ENCODE peak calls at places on chromosomes 4 and X, in nine cellular contexts. H is body of pancreas, C is H54, E is stomach, T is GM12892, L is lower leg skin, D is gastrocnemius medialis, Q is right lobe of liver, F is heart left ventricle. P is an unnamed sample.

GRCh38 chrX:15203694-15204093 is 66.2 kb downstream of the ASB9 start:
- DNase-seq in H (no peak), C (no peak), E (no peak), T (no peak), L (no peak), D (no peak), Q (no peak), F (no peak), P (no peak)

GRCh38 chrX:53882331-53882730 is 161.9 kb downstream of the PHF8 start:
- DNase-seq in H (peak), C (peak), E (no peak), T (no peak), L (no peak), D (no peak), Q (no peak), F (no peak), P (no peak)

GRCh38 chr4:74598611-74599325 is 153.8 kb downstream of the AREG start:
- DNase-seq in H (no peak), C (no peak), E (no peak), T (no peak), L (no peak), D (no peak), Q (no peak), F (no peak), P (no peak)

GRCh38 chrX:131970347-131970746 is 52.8 kb upstream of the STK26 start:
- DNase-seq in H (no peak), C (no peak), E (no peak), T (no peak), L (no peak), D (no peak), Q (no peak), F (no peak), P (no peak)

GRCh38 chrX:151789179-151789800 is 54.7 kb downstream of the CNGA2 start:
- DNase-seq in H (no peak), C (peak), E (peak), T (no peak), L (no peak), D (peak), Q (no peak), F (peak), P (peak)

GRCh38 chr4:4763815-4764202 is 95.7 kb upstream of the MSX1 start:
- DNase-seq in H (no peak), C (no peak), E (no peak), T (no peak), L (no peak), D (no peak), Q (no peak), F (no peak), P (no peak)

GRCh38 chrX:136779346-136779781 is 1.4 kb downstream of the ARHGEF6 start:
- DNase-seq in H (no peak), C (no peak), E (no peak), T (no peak), L (no peak), D (no peak), Q (no peak), F (no peak), P (no peak)

GRCh38 chrX:24899391-24899790 is 116.4 kb downstream of the ARX start:
- DNase-seq in H (no peak), C (no peak), E (no peak), T (no peak), L (no peak), D (no peak), Q (no peak), F (no peak), P (no peak)

GRCh38 chr4:44145868-44146267 is 302.7 kb downstream of the KCTD8 start:
- DNase-seq in H (no peak), C (no peak), E (no peak), T (no peak), L (no peak), D (no peak), Q (no peak), F (no peak), P (no peak)

GRCh38 chr4:81499840-81500239 is 28.1 kb upstream of the RASGEF1B start:
- DNase-seq in H (no peak), C (no peak), E (no peak), T (no peak), L (no peak), D (no peak), Q (no peak), F (no peak), P (no peak)

GRCh38 chr4:67581208-67581857 is 22.8 kb downstream of the STAP1 start:
- DNase-seq in H (no peak), C (no peak), E (no peak), T (no peak), L (no peak), D (no peak), Q (no peak), F (no peak), P (no peak)

GRCh38 chrX:150504399-150505186 is 63.8 kb upstream of the MTM1 start:
- DNase-seq in H (peak), C (peak), E (no peak), T (no peak), L (peak), D (no peak), Q (no peak), F (no peak), P (no peak)

GRCh38 chrX:155966876-155967275 is 30.6 kb upstream of the IL9R start:
- DNase-seq in H (no peak), C (no peak), E (no peak), T (peak), L (no peak), D (no peak), Q (no peak), F (no peak), P (no peak)

GRCh38 chrX:119574394-119575266 is at the start of gene UBE2A:
- DNase-seq in H (peak), C (peak), E (peak), T (peak), L (peak), D (peak), Q (peak), F (peak), P (peak)

GRCh38 chr4:177554966-177555574 is 112.8 kb upstream of the AGA start:
- DNase-seq in H (peak), C (peak), E (no peak), T (no peak), L (no peak), D (no peak), Q (no peak), F (no peak), P (no peak)

GRCh38 chr4:730511-730910 is 24.9 kb downstream of the PCGF3 start:
- DNase-seq in H (no peak), C (no peak), E (no peak), T (no peak), L (no peak), D (no peak), Q (no peak), F (no peak), P (no peak)

GRCh38 chr4:6333301-6334202 is 63.9 kb downstream of the WFS1 start:
- DNase-seq in H (no peak), C (no peak), E (no peak), T (no peak), L (no peak), D (no peak), Q (no peak), F (peak), P (no peak)

GRCh38 chr4:145939241-145939640 is 618 bp upstream of the ZNF827 start:
- DNase-seq in H (no peak), C (no peak), E (no peak), T (no peak), L (no peak), D (no peak), Q (no peak), F (no peak), P (no peak)

GRCh38 chrX:4671344-4671743 is 957.9 kb upstream of the PRKX start:
- DNase-seq in H (no peak), C (no peak), E (no peak), T (no peak), L (no peak), D (no peak), Q (no peak), F (no peak), P (no peak)

GRCh38 chr4:55138367-55138766 is 13.0 kb upstream of the KDR start:
- DNase-seq in H (no peak), C (no peak), E (no peak), T (no peak), L (no peak), D (no peak), Q (no peak), F (no peak), P (no peak)

GRCh38 chr4:13248621-13249298 is 235.4 kb downstream of the RAB28 start:
- DNase-seq in H (no peak), C (no peak), E (no peak), T (no peak), L (no peak), D (no peak), Q (no peak), F (no peak), P (no peak)

GRCh38 chrX:69179380-69179911 is 14.2 kb upstream of the PJA1 start:
- DNase-seq in H (no peak), C (no peak), E (no peak), T (no peak), L (no peak), D (no peak), Q (no peak), F (no peak), P (no peak)

GRCh38 chr4:78250500-78250899 is 193.4 kb downstream of the FRAS1 start:
- DNase-seq in H (no peak), C (no peak), E (no peak), T (no peak), L (no peak), D (no peak), Q (no peak), F (no peak), P (no peak)

GRCh38 chr4:85039526-85039925 is 73.0 kb upstream of the WDFY3 start:
- DNase-seq in H (no peak), C (no peak), E (no peak), T (no peak), L (no peak), D (no peak), Q (no peak), F (no peak), P (no peak)

GRCh38 chr4:113947484-113947883 is 32.0 kb downstream of the ARSJ start:
- DNase-seq in H (no peak), C (no peak), E (no peak), T (no peak), L (no peak), D (no peak), Q (no peak), F (no peak), P (no peak)

GRCh38 chrX:47745386-47745785 is 86.4 kb upstream of the UXT start:
- DNase-seq in H (no peak), C (no peak), E (no peak), T (no peak), L (no peak), D (no peak), Q (no peak), F (no peak), P (no peak)

GRCh38 chr4:67049446-67049845 is 495.9 kb downstream of the CENPC start:
- DNase-seq in H (no peak), C (no peak), E (no peak), T (no peak), L (no peak), D (no peak), Q (no peak), F (no peak), P (no peak)

GRCh38 chrX:105820247-105820646 is 2.1 kb upstream of the NRK start:
- DNase-seq in H (no peak), C (no peak), E (no peak), T (no peak), L (no peak), D (no peak), Q (no peak), F (no peak), P (no peak)

GRCh38 chr4:70651864-70652506 is 14.3 kb downstream of the JCHAIN start:
- DNase-seq in H (no peak), C (no peak), E (no peak), T (no peak), L (no peak), D (no peak), Q (no peak), F (no peak), P (no peak)

GRCh38 chr4:77801260-77801608 is 17.9 kb downstream of the CNOT6L start:
- DNase-seq in H (no peak), C (no peak), E (no peak), T (no peak), L (no peak), D (no peak), Q (no peak), F (no peak), P (no peak)

GRCh38 chr4:34157546-34157945 is 2086.8 kb downstream of the ARAP2 start:
- DNase-seq in H (no peak), C (no peak), E (no peak), T (no peak), L (no peak), D (no peak), Q (no peak), F (no peak), P (no peak)

GRCh38 chrX:109928596-109929335 is 74.1 kb upstream of the TMEM164 start:
- DNase-seq in H (no peak), C (no peak), E (no peak), T (no peak), L (no peak), D (no peak), Q (no peak), F (no peak), P (no peak)

GRCh38 chrX:25131055-25131454 is 115.3 kb upstream of the ARX start:
- DNase-seq in H (no peak), C (no peak), E (no peak), T (no peak), L (no peak), D (no peak), Q (no peak), F (no peak), P (no peak)

GRCh38 chr4:6422105-6422504 is 50.3 kb downstream of the PPP2R2C start:
- DNase-seq in H (no peak), C (no peak), E (no peak), T (no peak), L (no peak), D (no peak), Q (no peak), F (no peak), P (no peak)

GRCh38 chr4:123430031-123430430 is 33.4 kb downstream of the SPRY1 start:
- DNase-seq in H (no peak), C (no peak), E (no peak), T (no peak), L (no peak), D (no peak), Q (no peak), F (no peak), P (no peak)

GRCh38 chr4:20095805-20096541 is 155.7 kb upstream of the SLIT2 start:
- DNase-seq in H (no peak), C (no peak), E (no peak), T (no peak), L (no peak), D (no peak), Q (no peak), F (no peak), P (no peak)
- TF ChIP-seq POLR2A in H (no peak), C (no peak), E (no peak), T (no peak), L (no peak), D (no peak), Q (no peak), F (no peak), P (no peak)

DNA sequence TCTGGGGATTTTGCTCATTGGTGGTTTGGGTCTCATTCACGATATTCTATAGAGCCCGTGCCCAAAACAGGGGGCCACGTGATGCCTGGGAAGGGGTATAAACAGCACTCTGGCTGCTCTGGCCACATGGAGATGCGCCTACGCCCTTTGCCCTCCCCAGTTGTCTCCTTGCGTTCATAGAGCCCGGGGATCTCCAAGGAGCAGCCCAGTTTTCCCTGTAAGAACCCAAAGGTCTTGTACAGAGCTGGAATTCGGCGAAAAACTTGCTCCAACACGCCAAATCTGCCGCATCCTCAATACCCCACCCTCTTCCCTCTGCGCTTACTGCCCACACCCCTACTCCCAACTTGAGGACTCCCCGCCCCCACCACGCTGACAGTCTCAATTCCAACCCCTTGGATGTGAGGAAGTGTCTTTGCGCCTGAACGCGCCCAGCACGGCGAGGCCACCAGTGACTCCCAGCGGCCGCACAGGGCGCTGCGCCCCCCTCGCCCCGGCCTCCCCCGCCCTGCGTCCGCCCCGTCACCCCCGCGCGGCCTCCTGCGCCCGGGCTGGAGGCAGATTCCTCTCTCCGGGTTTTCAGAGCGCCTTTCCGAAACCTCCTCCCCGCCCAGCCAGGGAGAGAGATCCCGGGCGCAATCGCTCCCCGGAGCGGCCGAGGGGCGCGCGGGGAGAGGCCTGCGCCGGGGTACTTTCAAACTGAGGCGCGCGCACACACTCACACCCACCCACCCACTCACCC is at the start of gene NHS:
- DNase-seq in H (peak), C (peak), E (peak), T (peak), L (peak), D (no peak), Q (peak), F (peak), P (peak)
- TF ChIP-seq POLR2A in H (no peak), C (no peak), E (no peak), T (no peak), L (no peak), D (no peak), Q (no peak), F (no peak), P (peak)

GRCh38 chr4:76585897-76586360 is 150.9 kb downstream of the SHROOM3 start:
- DNase-seq in H (peak), C (peak), E (peak), T (peak), L (peak), D (no peak), Q (peak), F (peak), P (peak)
- TF ChIP-seq POLR2A in H (peak), C (peak), E (no peak), T (no peak), L (no peak), D (no peak), Q (peak), F (no peak), P (no peak)

DNA sequence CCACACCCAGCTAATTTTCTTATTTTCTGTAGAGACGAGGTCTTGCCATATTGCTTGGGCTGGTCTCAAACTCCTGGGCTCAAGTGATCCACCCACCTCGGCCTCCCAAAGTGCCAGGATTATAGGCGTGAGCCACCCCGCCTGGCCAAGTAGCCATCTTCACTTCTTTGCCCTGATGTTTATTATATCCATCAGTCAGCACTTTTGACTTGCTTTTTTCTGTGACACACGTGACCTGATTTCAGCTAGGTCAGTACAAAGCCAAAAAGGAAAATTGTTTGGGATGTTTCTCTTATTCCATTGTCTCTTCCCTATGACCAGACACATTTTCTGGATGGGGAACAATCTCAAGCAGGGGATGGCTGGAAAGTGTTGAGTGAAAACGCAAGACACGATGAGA is 45.3 kb upstream of the MID1 start:
- DNase-seq in H (no peak), C (no peak), E (no peak), T (no peak), L (no peak), D (no peak), Q (no peak), F (no peak), P (no peak)
- TF ChIP-seq POLR2A in H (no peak), C (no peak), E (no peak), T (no peak), L (no peak), D (no peak), Q (no peak), F (no peak), P (no peak)

GRCh38 chr4:121790976-121791375 is 10.1 kb upstream of the EXOSC9 start:
- DNase-seq in H (no peak), C (no peak), E (no peak), T (no peak), L (no peak), D (no peak), Q (no peak), F (no peak), P (no peak)
- TF ChIP-seq POLR2A in H (no peak), C (no peak), E (no peak), T (no peak), L (no peak), D (no peak), Q (no peak), F (no peak), P (no peak)

P was measured in sigmoid colon.